ENCODE peak calls at places on chromosomes 3 and 15, in six cellular contexts. P is glutamatergic neuron, U is AG09309, Z is colonic mucosa, J is transverse colon, W is Peyer's patch. E is an unnamed sample.

GRCh38 chr3:142022381-142022780 is 127.0 kb downstream of the TFDP2 start:
- DNase-seq in P (no peak), U (peak), Z (no peak), J (no peak), W (no peak), E (no peak)

GRCh38 chr15:71559098-71559497 is 251.3 kb upstream of the NR2E3 start:
- DNase-seq in P (no peak), U (peak), Z (no peak), J (no peak), W (no peak), E (no peak)

GRCh38 chr15:68353418-68354145 is 76.0 kb downstream of the FEM1B start:
- DNase-seq in P (no peak), U (no peak), Z (no peak), J (no peak), W (no peak), E (no peak)

GRCh38 chr3:126212629-126213375 is 32.4 kb upstream of the ALDH1L1 start:
- DNase-seq in P (peak), U (no peak), Z (no peak), J (peak), W (peak), E (peak)

GRCh38 chr15:99564221-99565030 is 1.4 kb upstream of the MEF2A start:
- DNase-seq in P (peak), U (no peak), Z (peak), J (peak), W (no peak), E (peak)

GRCh38 chr3:4693620-4694019 is 200.5 kb downstream of the ITPR1 start:
- DNase-seq in P (no peak), U (no peak), Z (no peak), J (no peak), W (no peak), E (no peak)

GRCh38 chr3:24686764-24687163 is 192.1 kb upstream of the THRB start:
- DNase-seq in P (no peak), U (no peak), Z (no peak), J (no peak), W (no peak), E (no peak)

GRCh38 chr3:149494022-149494758 is 19.7 kb downstream of the TM4SF4 start:
- DNase-seq in P (peak), U (no peak), Z (peak), J (peak), W (no peak), E (peak)

GRCh38 chr15:43939070-43939469 is 112.3 kb downstream of the WDR76 start:
- DNase-seq in P (no peak), U (no peak), Z (peak), J (peak), W (no peak), E (peak)

GRCh38 chr3:4766263-4766662 is 213.0 kb upstream of the BHLHE40 start:
- DNase-seq in P (no peak), U (no peak), Z (no peak), J (no peak), W (no peak), E (no peak)

GRCh38 chr3:36147934-36148333 is 232.4 kb upstream of the STAC start:
- DNase-seq in P (no peak), U (no peak), Z (no peak), J (no peak), W (no peak), E (no peak)

GRCh38 chr3:123799544-123800351 is 84.4 kb downstream of the MYLK start:
- DNase-seq in P (no peak), U (no peak), Z (peak), J (peak), W (peak), E (no peak)

GRCh38 chr3:77707271-77707670 is 667.4 kb downstream of the ROBO2 start:
- DNase-seq in P (no peak), U (no peak), Z (no peak), J (no peak), W (no peak), E (no peak)

GRCh38 chr3:187064210-187065115 is 74.8 kb downstream of the RPL39L start:
- DNase-seq in P (no peak), U (no peak), Z (no peak), J (no peak), W (no peak), E (peak)

GRCh38 chr15:42273900-42274692 is 863 bp upstream of the TMEM87A start:
- DNase-seq in P (peak), U (no peak), Z (peak), J (peak), W (peak), E (peak)

GRCh38 chr15:88075102-88075501 is 181.4 kb downstream of the NTRK3 start:
- DNase-seq in P (no peak), U (no peak), Z (no peak), J (no peak), W (no peak), E (no peak)

GRCh38 chr3:48406443-48407431 is 23.1 kb downstream of the PLXNB1 start:
- DNase-seq in P (peak), U (no peak), Z (peak), J (no peak), W (peak), E (peak)

GRCh38 chr3:172653004-172653403 is 57.9 kb downstream of the NCEH1 start:
- DNase-seq in P (no peak), U (no peak), Z (no peak), J (no peak), W (no peak), E (no peak)

GRCh38 chr3:82329300-82329699 is 567.9 kb upstream of the GBE1 start:
- DNase-seq in P (no peak), U (no peak), Z (no peak), J (no peak), W (no peak), E (no peak)

GRCh38 chr15:57440167-57440566 is 63.9 kb downstream of the CGNL1 start:
- DNase-seq in P (no peak), U (no peak), Z (no peak), J (no peak), W (no peak), E (no peak)

GRCh38 chr3:45225465-45226205 is 452 bp downstream of the TMEM158 start:
- DNase-seq in P (peak), U (no peak), Z (no peak), J (no peak), W (no peak), E (peak)

GRCh38 chr15:100703032-100703578 is 100.7 kb downstream of the ASB7 start:
- DNase-seq in P (no peak), U (no peak), Z (no peak), J (no peak), W (no peak), E (peak)

GRCh38 chr3:6779140-6779539 is 81.8 kb upstream of the GRM7 start:
- DNase-seq in P (no peak), U (no peak), Z (no peak), J (no peak), W (no peak), E (no peak)

GRCh38 chr3:179164857-179165256 is 16.7 kb downstream of the PIK3CA start:
- DNase-seq in P (no peak), U (no peak), Z (no peak), J (no peak), W (no peak), E (no peak)

GRCh38 chr15:51077565-51078153 is 17.0 kb downstream of the TNFAIP8L3 start:
- DNase-seq in P (peak), U (no peak), Z (peak), J (peak), W (peak), E (peak)

GRCh38 chr3:147195896-147196295 is 210.4 kb downstream of the ZIC4 start:
- DNase-seq in P (no peak), U (peak), Z (no peak), J (no peak), W (no peak), E (no peak)

GRCh38 chr3:165128544-165128943 is 50.2 kb upstream of the SI start:
- DNase-seq in P (no peak), U (no peak), Z (no peak), J (no peak), W (peak), E (no peak)

GRCh38 chr3:16927485-16927884 is 42.7 kb downstream of the PLCL2 start:
- DNase-seq in P (no peak), U (no peak), Z (no peak), J (no peak), W (no peak), E (no peak)

GRCh38 chr3:151228291-151229125 is 25.5 kb upstream of the GPR171 start:
- DNase-seq in P (no peak), U (no peak), Z (no peak), J (no peak), W (no peak), E (no peak)

GRCh38 chr3:189260556-189261493 is 89.1 kb downstream of the TPRG1 start:
- DNase-seq in P (no peak), U (no peak), Z (no peak), J (no peak), W (no peak), E (no peak)

GRCh38 chr3:188941103-188941502 is 230.7 kb upstream of the TPRG1 start:
- DNase-seq in P (no peak), U (no peak), Z (no peak), J (no peak), W (no peak), E (no peak)

GRCh38 chr3:94875149-94875548 is 812.3 kb downstream of the NSUN3 start:
- DNase-seq in P (no peak), U (no peak), Z (no peak), J (no peak), W (no peak), E (no peak)

GRCh38 chr3:194322701-194323174 is 28.4 kb downstream of the CPN2 start:
- DNase-seq in P (no peak), U (no peak), Z (no peak), J (no peak), W (no peak), E (no peak)

GRCh38 chr3:8239718-8240698 is 261.6 kb upstream of the LMCD1 start:
- DNase-seq in P (peak), U (peak), Z (peak), J (peak), W (no peak), E (peak)
- TF ChIP-seq CTCF in P (peak), U (peak), Z (peak), J (peak), W (peak), E (peak)

GRCh38 chr3:13533823-13534435 is 15.0 kb upstream of the FBLN2 start:
- DNase-seq in P (no peak), U (no peak), Z (no peak), J (no peak), W (no peak), E (no peak)
- TF ChIP-seq CTCF in P (no peak), U (no peak), Z (no peak), J (no peak), W (no peak), E (no peak)

GRCh38 chr15:52338891-52339290 is 43.3 kb upstream of the MYO5C start:
- DNase-seq in P (no peak), U (no peak), Z (no peak), J (no peak), W (no peak), E (no peak)

GRCh38 chr15:52337961-52338535 is 42.4 kb upstream of the MYO5C start:
- DNase-seq in P (no peak), U (no peak), Z (no peak), J (no peak), W (no peak), E (no peak)

GRCh38 chr15:52337198-52337853 is 41.7 kb upstream of the MYO5C start:
- DNase-seq in P (no peak), U (no peak), Z (no peak), J (no peak), W (no peak), E (no peak)

GRCh38 chr15:52334491-52335160 is 39.0 kb upstream of the MYO5C start:
- DNase-seq in P (no peak), U (no peak), Z (no peak), J (no peak), W (no peak), E (no peak)

GRCh38 chr15:52336530-52336929 is 40.9 kb upstream of the MYO5C start:
- DNase-seq in P (no peak), U (no peak), Z (peak), J (peak), W (no peak), E (no peak)
- TF ChIP-seq CTCF in P (no peak), U (no peak), Z (no peak), J (no peak), W (peak), E (no peak)

GRCh38 chr3:127456471-127457093 is 134.0 kb downstream of the TPRA1 start:
- DNase-seq in P (peak), U (no peak), Z (no peak), J (no peak), W (no peak), E (peak)

GRCh38 chr3:127454968-127455367 is 135.6 kb downstream of the TPRA1 start:
- DNase-seq in P (no peak), U (no peak), Z (no peak), J (no peak), W (no peak), E (no peak)

GRCh38 chr3:127457094-127457475 is 133.4 kb downstream of the TPRA1 start:
- DNase-seq in P (peak), U (no peak), Z (no peak), J (peak), W (no peak), E (peak)

GRCh38 chr3:127454051-127454450 is 136.5 kb downstream of the TPRA1 start:
- DNase-seq in P (peak), U (no peak), Z (no peak), J (no peak), W (peak), E (no peak)

DNA sequence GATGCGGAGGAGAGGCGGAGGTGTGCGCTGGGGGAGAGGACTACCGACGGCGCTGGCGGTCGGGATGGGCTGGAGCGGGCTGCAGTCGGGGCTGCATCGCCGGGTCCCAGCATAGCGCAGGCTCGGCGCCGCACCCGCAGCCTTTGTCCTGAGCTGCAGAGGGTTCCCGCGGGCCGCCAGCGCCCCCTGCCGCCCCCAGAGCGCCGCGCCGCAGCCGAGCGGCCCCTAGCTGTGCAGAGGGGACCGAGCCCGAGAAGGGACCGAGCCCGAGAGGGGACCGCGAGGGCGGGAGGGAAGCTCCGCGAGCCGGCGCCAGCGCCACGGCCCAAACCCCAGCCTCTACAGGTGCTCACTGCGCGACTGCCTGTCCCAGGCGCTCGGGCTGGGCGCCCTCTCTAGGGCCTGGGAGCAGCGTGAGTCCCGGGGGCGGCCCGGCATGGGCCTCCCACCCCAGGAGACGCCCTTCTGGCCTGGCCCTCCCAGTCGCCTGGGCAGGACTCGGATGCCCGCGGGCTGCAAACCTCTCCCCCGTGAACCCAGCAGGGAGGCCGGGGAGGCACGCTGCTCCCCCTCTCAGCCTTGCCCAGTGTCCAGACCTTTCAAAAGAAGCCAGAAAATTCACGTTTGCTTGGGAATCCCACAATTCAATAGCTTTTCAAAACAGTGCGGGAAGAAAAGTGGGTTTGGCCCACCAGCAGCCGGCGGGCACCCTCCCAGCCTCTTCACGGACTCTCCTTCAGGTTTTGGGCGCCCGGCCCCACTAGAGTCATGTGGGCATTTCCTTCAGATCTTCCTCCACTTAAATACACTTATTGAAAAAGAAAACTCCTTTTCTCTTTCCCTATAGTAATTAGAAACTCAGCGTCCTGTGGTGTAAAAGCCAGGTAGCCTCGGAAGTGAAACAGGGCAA is 134.7 kb downstream of the TPRA1 start:
- DNase-seq in P (peak), U (no peak), Z (peak), J (peak), W (peak), E (peak)
- TF ChIP-seq CTCF in P (peak), U (peak), Z (peak), J (peak), W (peak), E (peak)

GRCh38 chr3:153440311-153440710 is 278.3 kb downstream of the RAP2B start:
- DNase-seq in P (no peak), U (no peak), Z (no peak), J (no peak), W (no peak), E (no peak)

GRCh38 chr3:153445817-153446216 is 283.8 kb downstream of the RAP2B start:
- DNase-seq in P (no peak), U (no peak), Z (no peak), J (no peak), W (no peak), E (no peak)

GRCh38 chr3:153442386-153442785 is 280.4 kb downstream of the RAP2B start:
- DNase-seq in P (no peak), U (no peak), Z (no peak), J (no peak), W (no peak), E (no peak)

GRCh38 chr3:153442799-153443487 is 280.9 kb downstream of the RAP2B start:
- DNase-seq in P (no peak), U (no peak), Z (no peak), J (no peak), W (no peak), E (no peak)

DNA sequence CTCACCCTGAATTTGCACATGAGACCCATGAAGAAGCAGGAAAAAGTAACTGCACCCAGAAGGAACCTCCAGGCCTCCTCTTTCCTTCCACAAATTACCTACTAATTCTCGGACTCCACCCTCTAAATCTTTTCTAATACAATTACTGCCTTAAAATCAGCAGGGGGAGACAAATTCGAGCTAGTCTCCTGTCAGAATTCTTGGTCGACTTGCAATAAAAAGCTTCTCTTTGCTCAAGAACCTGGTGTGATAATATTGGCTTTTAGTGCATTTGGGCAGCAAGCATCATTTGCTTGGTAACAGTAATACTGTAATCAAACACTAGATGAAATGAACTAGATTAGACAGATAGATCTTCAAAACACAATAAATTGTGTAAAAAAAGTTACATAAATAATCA is 281.9 kb downstream of the RAP2B start:
- DNase-seq in P (no peak), U (no peak), Z (no peak), J (no peak), W (no peak), E (no peak)
- TF ChIP-seq CTCF in P (no peak), U (no peak), Z (no peak), J (no peak), W (no peak), E (no peak)